ENCODE peak calls at places on chromosomes 1 and 21, in six cellular contexts. U is activated CD4-positive, alpha-beta T cell treated with anti-CD3 and anti-CD28 coated beads, Interleukin-2, amount 10 ng/mL, durations not matched to agents 7 days and 5 days; S is AG08396; A is retina; R is KBM-7; P is CD8-positive, alpha-beta memory T cell. T is an unnamed sample.

GRCh38 chr1:57278558-57278957 is 145.3 kb downstream of the DAB1 start:
- DNase-seq in U (no peak), A (no peak), R (no peak), P (no peak), S (no peak), T (no peak)

GRCh38 chr1:212286437-212287131 is 1.4 kb downstream of the PPP2R5A start:
- DNase-seq in P (no peak), R (peak; percentile 72), U (no peak), A (no peak), S (no peak), T (no peak)

GRCh38 chr1:243268751-243269460 is 13.1 kb downstream of the SDCCAG8 start:
- DNase-seq in A (peak; percentile 29), R (peak; percentile 70), U (no peak), P (no peak), S (no peak), T (no peak)

GRCh38 chr1:3465935-3466321 is 11.5 kb downstream of the ARHGEF16 start:
- DNase-seq in S (no peak), U (no peak), R (no peak), P (no peak), A (no peak), T (no peak)

GRCh38 chr1:213474054-213474453 is 423.0 kb downstream of the RPS6KC1 start:
- DNase-seq in U (no peak), A (no peak), P (no peak), S (no peak), R (no peak), T (no peak)

GRCh38 chr1:91777630-91778300 is 108.2 kb downstream of the TGFBR3 start:
- DNase-seq in U (no peak), P (no peak), R (no peak), A (no peak), S (no peak), T (no peak)

GRCh38 chr21:36350282-36350910 is 30.4 kb downstream of the MORC3 start:
- DNase-seq in S (peak; percentile 11), A (no peak), U (no peak), P (no peak), R (no peak), T (no peak)

GRCh38 chr1:101150266-101150665 is 86.6 kb upstream of the S1PR1 start:
- DNase-seq in A (no peak), S (no peak), U (no peak), P (no peak), R (no peak), T (no peak)

GRCh38 chr1:6701437-6702153 is at the start of gene DNAJC11:
- DNase-seq in S (peak; percentile 98), A (peak; percentile 87), R (peak; percentile 84), P (peak; percentile 83), U (peak; percentile 90), T (peak; percentile 92)

GRCh38 chr1:180482425-180483275 is 19.7 kb downstream of the ACBD6 start:
- DNase-seq in P (no peak), U (peak; percentile 35), A (peak; percentile 52), S (peak; percentile 21), R (peak; percentile 71), T (peak; percentile 11)

GRCh38 chr1:230498704-230499103 is 72.6 kb upstream of the PGBD5 start:
- DNase-seq in A (no peak), S (no peak), U (no peak), P (no peak), R (no peak), T (no peak)